ENCODE peak calls at places on chromosomes 6 and 20, in eight cellular contexts. One of them, this sample, is unnamed.

GRCh38 chr6:26270903-26271639 is 93.9 kb upstream of the BTN3A2 start:
- DNase-seq in body of pancreas: peak
- DNase-seq in esophagus muscularis mucosa: peak
- DNase-seq in sigmoid colon: peak
- DNase-seq in astrocyte of the spinal cord: peak
- DNase-seq in small intestine: peak
- DNase-seq in IMR-90: peak
- DNase-seq in colonic mucosa: peak
- DNase-seq in this sample: no peak

GRCh38 chr6:83057705-83058321 is 7.8 kb downstream of the UBE3D start:
- DNase-seq in sigmoid colon: no peak
- DNase-seq in esophagus muscularis mucosa: no peak
- DNase-seq in astrocyte of the spinal cord: peak
- DNase-seq in small intestine: peak
- DNase-seq in IMR-90: peak
- DNase-seq in colonic mucosa: peak
- DNase-seq in body of pancreas: peak
- DNase-seq in this sample: peak

GRCh38 chr6:134420638-134421181 is 102.8 kb upstream of the SGK1 start:
- DNase-seq in small intestine: peak
- DNase-seq in colonic mucosa: no peak
- DNase-seq in body of pancreas: no peak
- DNase-seq in sigmoid colon: no peak
- DNase-seq in esophagus muscularis mucosa: no peak
- DNase-seq in astrocyte of the spinal cord: peak
- DNase-seq in IMR-90: peak
- DNase-seq in this sample: no peak

GRCh38 chr6:85344996-85345395 is 104.9 kb upstream of the NT5E start:
- DNase-seq in small intestine: no peak
- DNase-seq in astrocyte of the spinal cord: no peak
- DNase-seq in sigmoid colon: no peak
- DNase-seq in IMR-90: peak
- DNase-seq in esophagus muscularis mucosa: no peak
- DNase-seq in body of pancreas: no peak
- DNase-seq in colonic mucosa: no peak
- DNase-seq in this sample: no peak

GRCh38 chr20:9286501-9286900 is 217.6 kb downstream of the PLCB4 start:
- DNase-seq in small intestine: no peak
- DNase-seq in colonic mucosa: no peak
- DNase-seq in esophagus muscularis mucosa: no peak
- DNase-seq in IMR-90: peak
- DNase-seq in astrocyte of the spinal cord: no peak
- DNase-seq in sigmoid colon: no peak
- DNase-seq in body of pancreas: no peak
- DNase-seq in this sample: no peak

GRCh38 chr6:157547112-157547511 is 166.1 kb downstream of the ZDHHC14 start:
- DNase-seq in body of pancreas: no peak
- DNase-seq in small intestine: no peak
- DNase-seq in IMR-90: no peak
- DNase-seq in esophagus muscularis mucosa: no peak
- DNase-seq in sigmoid colon: no peak
- DNase-seq in astrocyte of the spinal cord: no peak
- DNase-seq in colonic mucosa: no peak
- DNase-seq in this sample: no peak

GRCh38 chr20:7841967-7842301 is 98.3 kb downstream of the HAO1 start:
- DNase-seq in astrocyte of the spinal cord: peak
- DNase-seq in body of pancreas: no peak
- DNase-seq in small intestine: no peak
- DNase-seq in IMR-90: peak
- DNase-seq in colonic mucosa: no peak
- DNase-seq in sigmoid colon: peak
- DNase-seq in esophagus muscularis mucosa: no peak
- DNase-seq in this sample: no peak

GRCh38 chr6:169963581-169964297 is 212.3 kb downstream of the ERMARD start:
- DNase-seq in esophagus muscularis mucosa: no peak
- DNase-seq in colonic mucosa: peak
- DNase-seq in body of pancreas: no peak
- DNase-seq in IMR-90: no peak
- DNase-seq in sigmoid colon: peak
- DNase-seq in astrocyte of the spinal cord: no peak
- DNase-seq in small intestine: no peak
- DNase-seq in this sample: no peak

GRCh38 chr6:148382856-148383255 is 40.2 kb downstream of the SASH1 start:
- DNase-seq in astrocyte of the spinal cord: no peak
- DNase-seq in small intestine: no peak
- DNase-seq in colonic mucosa: no peak
- DNase-seq in esophagus muscularis mucosa: no peak
- DNase-seq in body of pancreas: no peak
- DNase-seq in sigmoid colon: no peak
- DNase-seq in IMR-90: peak
- DNase-seq in this sample: no peak

GRCh38 chr20:49775229-49775693 is 37.4 kb upstream of the SLC9A8 start:
- DNase-seq in esophagus muscularis mucosa: no peak
- DNase-seq in colonic mucosa: peak
- DNase-seq in astrocyte of the spinal cord: peak
- DNase-seq in small intestine: peak
- DNase-seq in sigmoid colon: peak
- DNase-seq in IMR-90: peak
- DNase-seq in body of pancreas: peak
- DNase-seq in this sample: peak

GRCh38 chr20:40232288-40232687 is 456.7 kb downstream of the MAFB start:
- DNase-seq in sigmoid colon: no peak
- DNase-seq in esophagus muscularis mucosa: no peak
- DNase-seq in small intestine: no peak
- DNase-seq in colonic mucosa: no peak
- DNase-seq in body of pancreas: no peak
- DNase-seq in astrocyte of the spinal cord: peak
- DNase-seq in IMR-90: no peak
- DNase-seq in this sample: no peak

GRCh38 chr6:81788748-81789147 is 36.3 kb upstream of the TENT5A start:
- DNase-seq in sigmoid colon: no peak
- DNase-seq in colonic mucosa: no peak
- DNase-seq in body of pancreas: no peak
- DNase-seq in small intestine: peak
- DNase-seq in IMR-90: no peak
- DNase-seq in esophagus muscularis mucosa: no peak
- DNase-seq in astrocyte of the spinal cord: no peak
- DNase-seq in this sample: no peak

GRCh38 chr20:31968299-31969126 is 562 bp downstream of the XKR7 start:
- DNase-seq in small intestine: peak
- DNase-seq in colonic mucosa: peak
- DNase-seq in sigmoid colon: no peak
- DNase-seq in astrocyte of the spinal cord: peak
- DNase-seq in esophagus muscularis mucosa: no peak
- DNase-seq in body of pancreas: peak
- DNase-seq in IMR-90: peak
- DNase-seq in this sample: peak

GRCh38 chr6:27890351-27891299 is 21.6 kb downstream of the OR2B2 start:
- DNase-seq in sigmoid colon: no peak
- DNase-seq in colonic mucosa: peak
- DNase-seq in IMR-90: peak
- DNase-seq in body of pancreas: peak
- DNase-seq in esophagus muscularis mucosa: no peak
- DNase-seq in small intestine: peak
- DNase-seq in astrocyte of the spinal cord: peak
- DNase-seq in this sample: peak

GRCh38 chr6:164200071-164200470 is 785.6 kb downstream of the QKI start:
- DNase-seq in colonic mucosa: no peak
- DNase-seq in body of pancreas: no peak
- DNase-seq in esophagus muscularis mucosa: no peak
- DNase-seq in small intestine: no peak
- DNase-seq in astrocyte of the spinal cord: peak
- DNase-seq in sigmoid colon: no peak
- DNase-seq in IMR-90: no peak
- DNase-seq in this sample: peak

GRCh38 chr20:1127840-1128239 is 9.4 kb downstream of the PSMF1 start:
- DNase-seq in IMR-90: no peak
- DNase-seq in body of pancreas: no peak
- DNase-seq in small intestine: no peak
- DNase-seq in sigmoid colon: no peak
- DNase-seq in colonic mucosa: no peak
- DNase-seq in astrocyte of the spinal cord: no peak
- DNase-seq in esophagus muscularis mucosa: no peak
- DNase-seq in this sample: no peak

GRCh38 chr20:58907481-58908137 is 55.1 kb downstream of the GNAS start:
- DNase-seq in body of pancreas: peak
- DNase-seq in esophagus muscularis mucosa: peak
- DNase-seq in small intestine: peak
- DNase-seq in sigmoid colon: peak
- DNase-seq in colonic mucosa: peak
- DNase-seq in IMR-90: peak
- DNase-seq in astrocyte of the spinal cord: peak
- DNase-seq in this sample: peak

GRCh38 chr6:159002432-159003160 is 2.6 kb upstream of the RSPH3 start:
- DNase-seq in small intestine: no peak
- DNase-seq in esophagus muscularis mucosa: no peak
- DNase-seq in colonic mucosa: no peak
- DNase-seq in astrocyte of the spinal cord: peak
- DNase-seq in body of pancreas: no peak
- DNase-seq in sigmoid colon: no peak
- DNase-seq in IMR-90: peak
- DNase-seq in this sample: no peak

GRCh38 chr6:150056156-150056555 is 12.8 kb downstream of the ULBP3 start:
- DNase-seq in small intestine: no peak
- DNase-seq in colonic mucosa: no peak
- DNase-seq in astrocyte of the spinal cord: no peak
- DNase-seq in esophagus muscularis mucosa: no peak
- DNase-seq in IMR-90: no peak
- DNase-seq in sigmoid colon: no peak
- DNase-seq in body of pancreas: no peak
- DNase-seq in this sample: no peak

DNA sequence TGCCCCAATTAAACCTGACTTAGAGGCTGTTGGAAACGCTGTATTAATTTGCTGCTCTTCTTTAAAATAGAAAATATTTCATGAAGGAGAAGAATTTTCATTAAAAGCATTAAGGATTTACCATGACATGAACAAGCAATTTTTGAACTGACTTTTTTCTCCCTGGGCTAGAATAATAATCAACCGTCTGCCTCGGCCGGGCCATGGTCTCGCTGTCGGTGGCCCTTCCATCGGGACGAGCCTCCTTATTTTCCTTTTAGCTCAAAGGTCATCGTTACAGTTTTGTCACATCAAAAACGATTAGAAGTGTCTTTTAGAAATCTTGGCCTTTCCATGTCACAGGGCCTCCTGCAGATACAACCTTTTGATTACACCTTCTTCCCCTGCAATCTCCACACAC is 282.8 kb upstream of the SOX4 start:
- DNase-seq in colonic mucosa: no peak
- DNase-seq in esophagus muscularis mucosa: no peak
- DNase-seq in body of pancreas: no peak
- DNase-seq in sigmoid colon: no peak
- DNase-seq in IMR-90: no peak
- DNase-seq in small intestine: no peak
- DNase-seq in astrocyte of the spinal cord: no peak
- DNase-seq in this sample: no peak
- H3K4me3 ChIP-seq in colonic mucosa: no peak
- H3K4me3 ChIP-seq in esophagus muscularis mucosa: no peak
- H3K4me3 ChIP-seq in body of pancreas: no peak
- H3K4me3 ChIP-seq in sigmoid colon: no peak
- H3K4me3 ChIP-seq in IMR-90: no peak
- H3K4me3 ChIP-seq in small intestine: no peak
- H3K4me3 ChIP-seq in astrocyte of the spinal cord: no peak
- H3K4me3 ChIP-seq in this sample: no peak

GRCh38 chr6:54847799-54848597 is 1.4 kb downstream of the FAM83B start:
- DNase-seq in sigmoid colon: no peak
- DNase-seq in small intestine: no peak
- DNase-seq in IMR-90: peak
- DNase-seq in esophagus muscularis mucosa: no peak
- DNase-seq in colonic mucosa: peak
- DNase-seq in body of pancreas: no peak
- DNase-seq in astrocyte of the spinal cord: no peak
- DNase-seq in this sample: no peak
- H3K4me3 ChIP-seq in sigmoid colon: no peak
- H3K4me3 ChIP-seq in small intestine: peak
- H3K4me3 ChIP-seq in IMR-90: no peak
- H3K4me3 ChIP-seq in esophagus muscularis mucosa: no peak
- H3K4me3 ChIP-seq in colonic mucosa: peak
- H3K4me3 ChIP-seq in body of pancreas: no peak
- H3K4me3 ChIP-seq in astrocyte of the spinal cord: no peak
- H3K4me3 ChIP-seq in this sample: no peak

GRCh38 chr20:44703183-44703925 is 11.8 kb upstream of the CCN5 start:
- DNase-seq in sigmoid colon: no peak
- DNase-seq in small intestine: no peak
- DNase-seq in astrocyte of the spinal cord: no peak
- DNase-seq in esophagus muscularis mucosa: no peak
- DNase-seq in body of pancreas: no peak
- DNase-seq in IMR-90: no peak
- DNase-seq in colonic mucosa: no peak
- DNase-seq in this sample: no peak
- H3K4me3 ChIP-seq in sigmoid colon: no peak
- H3K4me3 ChIP-seq in small intestine: no peak
- H3K4me3 ChIP-seq in astrocyte of the spinal cord: no peak
- H3K4me3 ChIP-seq in esophagus muscularis mucosa: no peak
- H3K4me3 ChIP-seq in body of pancreas: no peak
- H3K4me3 ChIP-seq in IMR-90: no peak
- H3K4me3 ChIP-seq in colonic mucosa: no peak
- H3K4me3 ChIP-seq in this sample: no peak

GRCh38 chr6:41779793-41780622 is at the start of gene FRS3:
- DNase-seq in esophagus muscularis mucosa: peak
- DNase-seq in astrocyte of the spinal cord: peak
- DNase-seq in IMR-90: peak
- DNase-seq in colonic mucosa: peak
- DNase-seq in body of pancreas: peak
- DNase-seq in sigmoid colon: peak
- DNase-seq in small intestine: peak
- DNase-seq in this sample: peak

GRCh38 chr6:41779336-41779735 is 364 bp downstream of the FRS3 start:
- DNase-seq in colonic mucosa: no peak
- DNase-seq in small intestine: no peak
- DNase-seq in astrocyte of the spinal cord: no peak
- DNase-seq in body of pancreas: no peak
- DNase-seq in sigmoid colon: no peak
- DNase-seq in esophagus muscularis mucosa: no peak
- DNase-seq in IMR-90: no peak
- DNase-seq in this sample: no peak

GRCh38 chr6:41780623-41781301 is at the start of gene PRICKLE4:
- DNase-seq in sigmoid colon: peak
- DNase-seq in body of pancreas: peak
- DNase-seq in small intestine: peak
- DNase-seq in IMR-90: no peak
- DNase-seq in colonic mucosa: peak
- DNase-seq in esophagus muscularis mucosa: no peak
- DNase-seq in astrocyte of the spinal cord: no peak
- DNase-seq in this sample: peak

GRCh38 chr6:41783106-41783780 is 2.7 kb downstream of the PRICKLE4 start:
- DNase-seq in esophagus muscularis mucosa: no peak
- DNase-seq in IMR-90: no peak
- DNase-seq in colonic mucosa: no peak
- DNase-seq in body of pancreas: no peak
- DNase-seq in small intestine: no peak
- DNase-seq in astrocyte of the spinal cord: no peak
- DNase-seq in sigmoid colon: no peak
- DNase-seq in this sample: no peak

GRCh38 chr6:41781302-41781711 is 725 bp downstream of the PRICKLE4 start:
- DNase-seq in colonic mucosa: peak
- DNase-seq in body of pancreas: no peak
- DNase-seq in IMR-90: no peak
- DNase-seq in sigmoid colon: no peak
- DNase-seq in astrocyte of the spinal cord: no peak
- DNase-seq in small intestine: peak
- DNase-seq in esophagus muscularis mucosa: no peak
- DNase-seq in this sample: no peak
- H3K4me3 ChIP-seq in colonic mucosa: peak
- H3K4me3 ChIP-seq in body of pancreas: no peak
- H3K4me3 ChIP-seq in IMR-90: peak
- H3K4me3 ChIP-seq in sigmoid colon: peak
- H3K4me3 ChIP-seq in astrocyte of the spinal cord: peak
- H3K4me3 ChIP-seq in small intestine: no peak
- H3K4me3 ChIP-seq in esophagus muscularis mucosa: peak
- H3K4me3 ChIP-seq in this sample: peak

This sample was measured in SJCRH30.